ENCODE peak calls at places on chromosomes 1 and 21, in four cellular contexts. O, E, K and I are unnamed samples. For H3K27me3, the result is how much of the 10 kb centered on the place peaks cover.

GRCh38 chr1:26848947-26849774 is 13.8 kb upstream of the SFN start:
- DNase-seq in O (peak), K (no peak), E (peak), I (no peak)

GRCh38 chr1:2341706-2342383 is 49.5 kb downstream of the MORN1 start:
- DNase-seq in E (no peak), K (no peak), O (no peak), I (no peak)

GRCh38 chr1:203406446-203407045 is 55.6 kb upstream of the FMOD start:
- DNase-seq in K (no peak), E (no peak), O (no peak), I (no peak)

GRCh38 chr1:14363191-14363590 is 235.3 kb upstream of the KAZN start:
- DNase-seq in O (no peak), E (no peak), K (no peak), I (no peak)

GRCh38 chr1:190904091-190904695 is 426.5 kb upstream of the BRINP3 start:
- DNase-seq in O (peak), E (no peak), K (no peak), I (no peak)

GRCh38 chr1:248739580-248740205 is 15.9 kb downstream of the LYPD8 start:
- DNase-seq in O (no peak), K (no peak), E (no peak), I (no peak)

GRCh38 chr1:6365047-6365446 is 28.5 kb downstream of the ACOT7 start:
- DNase-seq in K (no peak), E (no peak), O (no peak), I (no peak)

GRCh38 chr1:155379180-155379876 is 58.6 kb downstream of the RUSC1 start:
- DNase-seq in K (no peak), E (no peak), O (peak), I (no peak)

GRCh38 chr1:24964811-24965570 is 34.9 kb upstream of the RUNX3 start:
- DNase-seq in O (no peak), K (peak), E (no peak), I (no peak)

GRCh38 chr1:203186446-203187305 is at the start of gene CHI3L1:
- DNase-seq in O (no peak), E (no peak), K (no peak), I (no peak)

GRCh38 chr1:94130851-94131595 is 10.1 kb upstream of the ABCA4 start:
- DNase-seq in O (no peak), K (no peak), E (no peak), I (no peak)

GRCh38 chr1:117843791-117844190 is 85.6 kb downstream of the GDAP2 start:
- DNase-seq in E (no peak), O (peak), K (no peak), I (no peak)

GRCh38 chr1:203490607-203491006 is 3.3 kb upstream of the OPTC start:
- DNase-seq in K (no peak), E (no peak), O (no peak), I (no peak)

GRCh38 chr1:156924478-156925153 is 4.2 kb downstream of the LRRC71 start:
- DNase-seq in K (no peak), E (no peak), O (no peak), I (no peak)
- H3K27me3 ChIP-seq in K (half or more), E (half or more), O (under half), I (half or more)

GRCh38 chr1:210246447-210246846 is 13.9 kb downstream of the SERTAD4 start:
- DNase-seq in O (no peak), E (no peak), K (no peak), I (no peak)
- H3K4me3 ChIP-seq in O (no peak), E (no peak), K (no peak), I (no peak)

GRCh38 chr21:34883501-34884271 is 165.4 kb downstream of the RUNX1 start:
- DNase-seq in K (no peak), O (peak), E (no peak), I (no peak)
- H3K27ac ChIP-seq in K (no peak), O (peak), E (peak), I (no peak)

GRCh38 chr1:20375563-20375962 is 84.9 kb downstream of the VWA5B1 start:
- DNase-seq in K (no peak), O (no peak), E (no peak), I (no peak)
- H3K27me3 ChIP-seq in K (under half), O (under half), E (half or more), I (under half)

GRCh38 chr1:230113605-230114241 is 46.7 kb downstream of the GALNT2 start:
- DNase-seq in K (no peak), O (peak), E (peak), I (peak)

GRCh38 chr1:230113230-230113604 is 46.2 kb downstream of the GALNT2 start:
- DNase-seq in O (no peak), K (no peak), E (peak), I (no peak)

GRCh38 chr1:230112131-230112701 is 45.2 kb downstream of the GALNT2 start:
- DNase-seq in K (no peak), O (peak), E (no peak), I (no peak)

GRCh38 chr1:230114245-230114651 is 47.2 kb downstream of the GALNT2 start:
- DNase-seq in E (no peak), K (no peak), O (peak), I (no peak)

GRCh38 chr1:230112782-230113181 is 45.7 kb downstream of the GALNT2 start:
- DNase-seq in E (no peak), O (no peak), K (no peak), I (no peak)
- H3K4me3 ChIP-seq in E (no peak), O (no peak), K (no peak), I (no peak)

GRCh38 chr1:45972621-45973020 is 159.8 kb downstream of the PIK3R3 start:
- DNase-seq in E (no peak), K (no peak), O (no peak), I (no peak)
- H3K27ac ChIP-seq in E (peak), K (no peak), O (no peak), I (peak)

DNA sequence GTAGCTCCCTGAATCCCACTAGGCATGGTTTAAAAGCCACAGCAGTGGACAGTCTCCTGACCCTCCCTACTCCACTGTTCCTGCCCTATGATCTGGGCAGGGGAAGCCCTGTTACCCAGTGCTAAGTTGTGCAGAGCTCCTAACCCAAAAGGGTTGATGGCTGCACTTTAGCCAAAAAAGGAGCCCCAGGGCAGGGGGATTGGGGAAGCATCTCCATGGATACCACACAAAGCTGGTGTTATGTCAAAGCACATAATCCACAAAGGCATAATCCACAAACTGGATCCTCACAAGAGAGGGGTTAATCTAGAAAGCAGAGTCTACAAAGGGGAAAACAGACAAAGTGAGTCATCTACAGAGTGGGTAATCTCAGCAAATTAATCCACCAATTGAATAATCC is 5.7 kb downstream of the RSPO1 start:
- DNase-seq in O (no peak), E (no peak), K (no peak), I (no peak)
- H3K27me3 ChIP-seq in O (under half), E (half or more), K (under half), I (half or more)

DNA sequence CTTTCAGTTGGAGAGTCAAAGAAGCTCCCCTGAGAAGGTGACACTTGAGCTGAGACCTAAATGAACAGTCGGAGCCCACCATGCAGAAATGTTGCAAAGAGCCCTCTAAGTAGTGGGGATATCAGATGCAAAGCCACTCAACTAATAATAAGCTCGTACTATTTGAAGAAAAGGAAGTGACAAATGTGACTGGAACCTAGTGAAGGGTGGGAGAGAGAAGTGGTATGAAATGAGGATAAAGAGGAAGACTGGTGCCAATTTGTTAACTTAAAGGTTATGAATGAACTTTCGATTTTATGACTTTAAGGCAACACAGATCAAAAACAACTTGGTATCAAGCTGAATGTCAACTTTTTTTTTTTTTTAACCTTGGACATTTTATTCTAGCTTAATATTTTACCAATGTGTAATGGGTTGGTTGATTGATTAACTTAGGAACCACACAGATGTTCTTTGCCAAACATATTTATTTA is 14.7 kb downstream of the LYPLAL1 start:
- DNase-seq in O (no peak), E (no peak), K (no peak), I (no peak)
- H3K4me3 ChIP-seq in O (no peak), E (no peak), K (no peak), I (no peak)

GRCh38 chr1:53075761-53076163 is 13.7 kb downstream of the PODN start:
- DNase-seq in O (no peak), E (no peak), K (no peak), I (no peak)
- H3K27ac ChIP-seq in O (no peak), E (no peak), K (no peak), I (no peak)

DNA sequence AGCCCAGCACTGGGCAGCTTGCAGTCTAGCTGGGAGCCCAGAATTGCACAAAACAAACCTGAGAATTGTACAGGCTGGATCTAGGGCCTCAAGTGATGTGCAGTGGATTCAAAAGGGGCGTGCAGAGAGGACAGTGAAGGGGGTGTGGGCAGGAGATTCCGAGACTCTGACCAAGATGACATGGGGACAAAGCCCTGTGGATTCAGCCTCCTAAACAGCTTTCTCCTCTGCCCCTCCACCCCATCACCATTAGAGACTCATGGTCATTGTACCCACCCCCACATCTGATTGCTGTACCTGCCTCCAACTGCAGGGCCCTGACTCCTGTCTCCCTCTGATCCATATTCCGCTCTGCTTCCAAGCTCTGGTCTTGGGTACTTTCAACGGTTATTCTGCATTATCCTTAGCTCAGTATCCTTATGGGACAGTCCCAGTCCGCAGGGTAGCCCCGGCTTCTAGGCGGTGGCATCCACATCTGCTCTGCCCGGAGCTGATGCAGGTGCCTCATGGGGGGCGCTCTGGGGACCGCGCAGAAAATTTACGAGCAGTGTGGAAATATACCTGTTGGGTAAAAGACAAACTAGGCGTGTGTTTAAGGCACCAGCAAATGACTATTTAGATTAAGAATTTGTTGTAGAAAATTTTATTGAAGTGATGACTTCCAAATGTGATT is 1.7 kb upstream of the BMP8A start:
- DNase-seq in E (no peak), O (no peak), K (no peak), I (no peak)
- H3K27me3 ChIP-seq in E (under half), O (under half), K (under half), I (under half)